ENCODE peak calls at places on chromosomes 13 and 19, in six cellular contexts. R is NCI-H1105 treated with DMSO at 0.1 percent for 48 hours, E is iPS DF 19.7, J is T-helper 17 cell, T is cardiac muscle cell, P is ecto neural progenitor cell. Q is an unnamed sample.

GRCh38 chr19:18271433-18271841 is 2.8 kb downstream of the IQCN start:
- DNase-seq in R (no peak), E (no peak), J (no peak), T (no peak), P (no peak), Q (no peak)

GRCh38 chr19:28066988-28067387 is 1146.0 kb downstream of the UQCRFS1 start:
- DNase-seq in R (no peak), E (no peak), J (no peak), T (no peak), P (no peak), Q (no peak)

GRCh38 chr13:83007226-83007625 is 875.0 kb downstream of the SLITRK1 start:
- DNase-seq in R (no peak), E (no peak), J (no peak), T (no peak), P (no peak), Q (no peak)

GRCh38 chr13:80945328-80945727 is 604.4 kb upstream of the SPRY2 start:
- DNase-seq in R (no peak), E (peak), J (no peak), T (peak), P (peak), Q (peak)

GRCh38 chr19:55680339-55681130 is 5.5 kb downstream of the EPN1 start:
- DNase-seq in R (no peak), E (no peak), J (no peak), T (no peak), P (no peak), Q (no peak)

GRCh38 chr13:20610006-20610405 is 43.0 kb downstream of the IFT88 start:
- DNase-seq in R (no peak), E (no peak), J (no peak), T (no peak), P (no peak), Q (no peak)

GRCh38 chr13:52925775-52926285 is 77.4 kb upstream of the PCDH8 start:
- DNase-seq in R (peak), E (no peak), J (no peak), T (peak), P (no peak), Q (no peak)

GRCh38 chr19:15418112-15418587 is 638 bp downstream of the AKAP8L start:
- DNase-seq in R (peak), E (no peak), J (no peak), T (no peak), P (no peak), Q (peak)

GRCh38 chr13:63184693-63185092 is 1769.0 kb upstream of the PCDH20 start:
- DNase-seq in R (no peak), E (peak), J (no peak), T (peak), P (no peak), Q (no peak)

GRCh38 chr13:42405665-42406390 is 133.9 kb downstream of the AKAP11 start:
- DNase-seq in R (no peak), E (no peak), J (no peak), T (no peak), P (no peak), Q (no peak)

Q was measured in NCI-H748 treated with DMSO at 0.1 percent for 48 hours.